ENCODE peak calls at places on chromosomes 4 and X, in six cellular contexts. O is K562, V is GM12892, M is H1, K is GM12878, C is HepG2. A is an unnamed sample.
A peak's percentile ranks its signal among the peaks of the same experiment; 100 is the strongest.

GRCh38 chr4:84239278-84239845 is 259.7 kb downstream of the NKX6-1 start:
- DNase-seq in C (no peak), K (no peak), M (no peak), V (no peak), O (no peak), A (no peak)

GRCh38 chr4:179536694-179537093 is 2094.5 kb upstream of the AGA start:
- DNase-seq in V (no peak), K (no peak), C (no peak), O (no peak), M (no peak), A (no peak)

GRCh38 chr4:123561525-123561924 is 164.9 kb downstream of the SPRY1 start:
- DNase-seq in K (no peak), C (no peak), V (no peak), O (no peak), M (no peak), A (no peak)

GRCh38 chr4:30755306-30755705 is 35.1 kb downstream of the PCDH7 start:
- DNase-seq in V (no peak), M (no peak), K (no peak), C (no peak), O (no peak), A (no peak)

GRCh38 chr4:22969314-22969896 is 276.7 kb downstream of the GBA3 start:
- DNase-seq in C (peak; percentile 8), V (no peak), M (no peak), K (no peak), O (no peak), A (no peak)

GRCh38 chrX:17435476-17435875 is 60.5 kb downstream of the NHS start:
- DNase-seq in V (no peak), C (no peak), M (no peak), O (no peak), K (no peak), A (no peak)

GRCh38 chrX:140766024-140766611 is 56.6 kb downstream of the LINC00632 start:
- DNase-seq in V (no peak), M (no peak), O (peak; percentile 21), C (peak; percentile 27), K (no peak), A (no peak)

GRCh38 chr4:107939307-107939706 is 8.0 kb downstream of the CYP2U1 start:
- DNase-seq in K (no peak), C (no peak), V (no peak), O (no peak), M (no peak), A (no peak)

GRCh38 chr4:143071351-143071750 is 113.4 kb upstream of the USP38 start:
- DNase-seq in V (no peak), O (no peak), M (no peak), C (no peak), K (no peak), A (no peak)

GRCh38 chr4:139123910-139124309 is 53.1 kb downstream of the ELF2 start:
- DNase-seq in K (no peak), O (no peak), M (no peak), V (no peak), C (no peak), A (no peak)

GRCh38 chr4:134200811-134201215 is 776 bp downstream of the PABPC4L start:
- DNase-seq in V (no peak), K (no peak), M (no peak), O (peak; percentile 7), C (no peak), A (no peak)

GRCh38 chr4:22179124-22179874 is 230.7 kb upstream of the KCNIP4 start:
- DNase-seq in K (no peak), C (no peak), O (no peak), M (no peak), V (no peak), A (no peak)

GRCh38 chr4:140875751-140876389 is 119.7 kb upstream of the TBC1D9 start:
- DNase-seq in C (no peak), M (no peak), V (no peak), O (no peak), K (no peak), A (no peak)

GRCh38 chr4:6987566-6987920 is 55.6 kb upstream of the TADA2B start:
- DNase-seq in M (no peak), O (no peak), K (no peak), C (no peak), V (no peak), A (no peak)

GRCh38 chr4:15479913-15480185 is 10.2 kb downstream of the CC2D2A start:
- DNase-seq in V (no peak), C (no peak), M (no peak), O (no peak), K (no peak), A (no peak)

GRCh38 chr4:78155616-78156105 is 98.5 kb downstream of the FRAS1 start:
- DNase-seq in K (no peak), V (no peak), O (no peak), M (no peak), C (peak; percentile 88), A (no peak)

GRCh38 chr4:6674500-6675149 is 19.1 kb upstream of the S100P start:
- DNase-seq in K (peak; percentile 45), V (no peak), C (peak; percentile 60), M (no peak), O (peak; percentile 64), A (peak; percentile 60)

GRCh38 chrX:132409780-132410556 is 78.9 kb downstream of the MBNL3 start:
- DNase-seq in M (no peak), C (no peak), O (no peak), V (no peak), K (no peak), A (no peak)

GRCh38 chrX:1322393-1322792 is 14.2 kb upstream of the IL3RA start:
- DNase-seq in O (no peak), C (no peak), K (no peak), V (no peak), M (no peak), A (no peak)

GRCh38 chrX:136347706-136348105 is 46.9 kb downstream of the ADGRG4 start:
- DNase-seq in M (no peak), C (no peak), K (no peak), O (no peak), V (no peak), A (no peak)

GRCh38 chr4:169201144-169202124 is 69.3 kb downstream of the SH3RF1 start:
- DNase-seq in M (no peak), O (no peak), K (no peak), C (no peak), V (no peak), A (no peak)

GRCh38 chrX:111634823-111635410 is 46.1 kb upstream of the ALG13 start:
- DNase-seq in C (no peak), O (no peak), K (no peak), M (no peak), V (no peak), A (no peak)

GRCh38 chr4:114780205-114780604 is 181.6 kb downstream of the UGT8 start:
- DNase-seq in O (no peak), V (no peak), M (no peak), C (peak; percentile 14), K (no peak), A (no peak)

GRCh38 chr4:53061467-53061866 is 199.3 kb downstream of the RASL11B start:
- DNase-seq in V (no peak), C (no peak), O (no peak), K (no peak), M (no peak), A (no peak)

GRCh38 chr4:40245794-40246546 is 49.1 kb downstream of the RHOH start:
- DNase-seq in C (no peak), O (no peak), V (no peak), M (no peak), K (no peak), A (no peak)

GRCh38 chrX:1576201-1577101 is 15.0 kb upstream of the AKAP17A start:
- DNase-seq in O (no peak), K (no peak), C (no peak), V (no peak), M (no peak), A (no peak)

GRCh38 chrX:134886201-134886600 is 104.6 kb upstream of the SMIM10 start:
- DNase-seq in M (no peak), V (no peak), O (no peak), K (no peak), C (peak; percentile 29), A (no peak)

GRCh38 chr4:16897351-16897750 is 1.1 kb downstream of the LDB2 start:
- DNase-seq in C (no peak), V (no peak), M (no peak), K (no peak), O (no peak), A (no peak)

GRCh38 chr4:57109847-57110634 is at the start of gene IGFBP7:
- DNase-seq in M (no peak), K (no peak), V (peak; percentile 25), O (peak; percentile 59), C (no peak), A (peak; percentile 40)
- TF ChIP-seq POLR2AphosphoS5 in M (no peak), K (no peak), V (no peak), O (no peak), C (no peak), A (no peak)

DNA sequence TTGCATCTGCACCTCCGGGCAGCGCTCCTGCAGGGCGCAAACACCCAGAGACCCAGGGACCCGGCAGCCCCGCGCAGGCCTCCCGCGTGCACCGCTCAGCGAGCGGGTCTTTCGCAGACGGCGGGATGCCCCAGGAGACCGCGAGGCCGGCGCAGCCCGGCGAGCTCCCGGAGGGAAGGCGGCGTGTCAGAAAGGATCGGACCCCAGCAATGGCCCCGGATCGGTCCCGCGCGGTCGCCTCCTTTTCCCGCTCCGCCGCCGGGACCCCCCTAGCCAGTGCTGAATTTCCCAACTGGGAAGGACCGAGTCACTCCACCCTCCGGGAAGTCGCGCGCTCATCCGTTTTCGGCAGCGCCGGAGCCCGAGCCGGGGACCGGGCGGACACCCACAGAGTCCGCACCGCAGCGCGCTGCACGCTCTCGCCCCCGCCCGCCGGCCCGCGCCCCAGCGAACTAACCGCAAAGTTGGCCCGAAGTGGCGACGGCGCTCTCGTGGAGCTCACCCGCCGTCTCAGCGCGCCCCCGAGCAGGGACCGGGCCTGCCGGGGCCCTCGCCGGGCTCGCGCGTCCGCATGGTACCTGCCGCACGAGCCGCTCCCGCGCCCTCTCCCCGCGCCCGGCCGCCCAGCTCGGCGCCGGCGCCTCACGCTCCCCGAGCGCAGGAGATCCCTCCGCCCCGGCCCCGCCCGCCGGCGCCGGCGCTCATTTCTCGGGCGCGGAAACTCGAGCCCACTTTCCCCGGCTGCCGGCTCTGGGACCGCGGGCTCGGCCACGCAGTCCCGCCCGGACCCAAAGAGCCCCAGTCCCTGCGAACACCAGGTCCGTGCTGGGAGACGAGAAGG is at the start of gene FAT1:
- DNase-seq in V (no peak), C (peak; percentile 38), M (no peak), O (peak; percentile 85), K (no peak), A (peak; percentile 15)
- TF ChIP-seq POLR2A in V (no peak), C (peak; percentile 54), M (peak; percentile 73), O (peak; percentile 66), K (no peak), A (no peak)

GRCh38 chr4:151485541-151486131 is 76.7 kb downstream of the FHIP1A start:
- DNase-seq in C (no peak), O (no peak), V (no peak), K (no peak), M (no peak), A (no peak)
- TF ChIP-seq TAF1 in C (no peak), O (no peak), V (no peak), K (no peak), M (no peak), A (no peak)

DNA sequence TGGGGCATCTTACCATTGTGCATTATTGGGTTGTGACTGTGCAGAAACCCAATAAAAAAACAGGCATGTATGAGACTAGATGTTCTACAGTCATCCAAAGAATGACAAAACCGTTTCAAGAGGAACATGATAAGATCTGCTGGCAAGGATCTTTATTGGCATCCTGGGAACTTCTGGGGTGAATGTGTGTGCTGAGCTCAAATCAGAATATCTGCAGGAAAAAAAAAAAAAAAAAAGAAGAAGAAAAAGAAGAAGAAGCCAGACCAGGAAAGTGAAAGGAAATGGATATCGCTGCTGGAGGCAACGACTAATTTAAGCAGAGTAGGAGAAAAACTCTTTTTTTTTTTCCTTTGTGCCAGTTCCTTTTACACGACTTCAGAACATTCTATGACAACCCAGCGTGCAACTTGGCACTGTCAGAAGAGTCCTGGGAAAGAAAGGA is 484.2 kb upstream of the BOD1L1 start:
- DNase-seq in O (no peak), M (no peak), K (no peak), C (no peak), V (no peak), A (no peak)
- TF ChIP-seq POLR2AphosphoS5 in O (no peak), M (no peak), K (no peak), C (no peak), V (no peak), A (no peak)

A was measured in GM12891.